ENCODE peak calls at places on chromosomes 2 and 18, in five cellular contexts. P is stimulated activated CD4-positive, alpha-beta T cell treated with anti-CD3 and anti-CD28 coated beads, Interleukin-4, amount 100 ng/mL, for 48 hours; T is RPMI7951; Q is GOT3; R is left lung. J is an unnamed sample.

GRCh38 chr2:131034122-131035051 is 58.9 kb downstream of the FAM168B start:
- DNase-seq in T (no peak), R (peak; percentile 28), Q (no peak), P (peak; percentile 17), J (no peak)

GRCh38 chr2:26630235-26630634 is 10.9 kb downstream of the CIB4 start:
- DNase-seq in T (no peak), P (no peak), R (no peak), Q (no peak), J (no peak)

GRCh38 chr2:182088681-182089333 is 103.2 kb downstream of the PPP1R1C start:
- DNase-seq in R (no peak), Q (no peak), P (no peak), T (no peak), J (no peak)

GRCh38 chr2:198296665-198297308 is 492.4 kb downstream of the PLCL1 start:
- DNase-seq in Q (no peak), T (peak; percentile 50), P (peak; percentile 32), R (no peak), J (peak; percentile 78)

GRCh38 chr18:78789850-78790249 is 189.8 kb upstream of the SALL3 start:
- DNase-seq in R (no peak), P (no peak), T (no peak), Q (no peak), J (no peak)

GRCh38 chr18:75643083-75643482 is 215.6 kb upstream of the SMIM21 start:
- DNase-seq in T (no peak), R (no peak), P (no peak), Q (no peak), J (no peak)

GRCh38 chr2:218962859-218963492 is 3.5 kb downstream of the CDK5R2 start:
- DNase-seq in T (peak; percentile 97), Q (no peak), R (peak; percentile 59), P (no peak), J (peak; percentile 19)

GRCh38 chr2:177165731-177166711 is 46.6 kb upstream of the HNRNPA3 start:
- DNase-seq in Q (no peak), T (peak; percentile 50), R (no peak), P (no peak), J (peak; percentile 70)

GRCh38 chr2:239357954-239358754 is 42.7 kb downstream of the HDAC4 start:
- DNase-seq in P (no peak), R (no peak), Q (no peak), T (no peak), J (peak; percentile 82)

GRCh38 chr18:377088-377487 is 109.2 kb upstream of the THOC1 start:
- DNase-seq in P (no peak), Q (no peak), T (peak; percentile 90), R (no peak), J (no peak)

J was measured in pons.